ENCODE peak calls at places on chromosomes 13 and 19, in ten cellular contexts. One of them, this sample, is unnamed.
A peak's percentile ranks its signal among the peaks of the same experiment; 100 is the strongest.

GRCh38 chr19:12939292-12939606 is 840 bp downstream of the CALR start:
- DNase-seq in transverse colon: peak; percentile 28
- DNase-seq in stomach: no peak
- DNase-seq in H1: no peak
- DNase-seq in esophagus muscularis mucosa: no peak
- DNase-seq in upper lobe of left lung: no peak
- DNase-seq in SK-N-SH: no peak
- DNase-seq in HepG2: no peak
- DNase-seq in GM12878: no peak
- DNase-seq in sigmoid colon: peak; percentile 78
- DNase-seq in this sample: no peak

GRCh38 chr13:101648766-101649489 is 196.5 kb downstream of the ITGBL1 start:
- DNase-seq in HepG2: no peak
- DNase-seq in GM12878: no peak
- DNase-seq in esophagus muscularis mucosa: no peak
- DNase-seq in H1: no peak
- DNase-seq in sigmoid colon: no peak
- DNase-seq in transverse colon: no peak
- DNase-seq in stomach: no peak
- DNase-seq in upper lobe of left lung: no peak
- DNase-seq in SK-N-SH: no peak
- DNase-seq in this sample: no peak

GRCh38 chr19:28289294-28290063 is 923.5 kb downstream of the UQCRFS1 start:
- DNase-seq in SK-N-SH: peak; percentile 18
- DNase-seq in esophagus muscularis mucosa: no peak
- DNase-seq in transverse colon: peak; percentile 69
- DNase-seq in GM12878: no peak
- DNase-seq in H1: no peak
- DNase-seq in stomach: no peak
- DNase-seq in sigmoid colon: no peak
- DNase-seq in HepG2: no peak
- DNase-seq in upper lobe of left lung: peak; percentile 39
- DNase-seq in this sample: no peak

GRCh38 chr19:55178781-55179569 is 1.1 kb downstream of the SYT5 start:
- DNase-seq in stomach: peak; percentile 69
- DNase-seq in GM12878: peak; percentile 40
- DNase-seq in SK-N-SH: peak; percentile 97
- DNase-seq in upper lobe of left lung: peak; percentile 91
- DNase-seq in sigmoid colon: no peak
- DNase-seq in H1: peak; percentile 95
- DNase-seq in esophagus muscularis mucosa: no peak
- DNase-seq in HepG2: peak; percentile 34
- DNase-seq in transverse colon: peak; percentile 68
- DNase-seq in this sample: no peak

GRCh38 chr19:13120817-13121216 is 2.8 kb downstream of the NACC1 start:
- DNase-seq in stomach: no peak
- DNase-seq in transverse colon: no peak
- DNase-seq in sigmoid colon: no peak
- DNase-seq in SK-N-SH: no peak
- DNase-seq in upper lobe of left lung: no peak
- DNase-seq in GM12878: no peak
- DNase-seq in esophagus muscularis mucosa: no peak
- DNase-seq in HepG2: no peak
- DNase-seq in H1: no peak
- DNase-seq in this sample: no peak

GRCh38 chr19:1395194-1396018 is 5.9 kb downstream of the GAMT start:
- DNase-seq in upper lobe of left lung: peak; percentile 84
- DNase-seq in H1: no peak
- DNase-seq in transverse colon: no peak
- DNase-seq in SK-N-SH: peak; percentile 40
- DNase-seq in stomach: peak; percentile 86
- DNase-seq in GM12878: no peak
- DNase-seq in HepG2: no peak
- DNase-seq in sigmoid colon: no peak
- DNase-seq in esophagus muscularis mucosa: no peak
- DNase-seq in this sample: no peak

GRCh38 chr13:96992633-96993032 is 1.6 kb downstream of the OXGR1 start:
- DNase-seq in esophagus muscularis mucosa: no peak
- DNase-seq in HepG2: no peak
- DNase-seq in H1: no peak
- DNase-seq in SK-N-SH: no peak
- DNase-seq in upper lobe of left lung: no peak
- DNase-seq in sigmoid colon: no peak
- DNase-seq in GM12878: no peak
- DNase-seq in transverse colon: no peak
- DNase-seq in stomach: no peak
- DNase-seq in this sample: no peak

GRCh38 chr19:55679343-55680257 is 4.6 kb downstream of the EPN1 start:
- DNase-seq in sigmoid colon: no peak
- DNase-seq in stomach: no peak
- DNase-seq in HepG2: no peak
- DNase-seq in transverse colon: no peak
- DNase-seq in H1: no peak
- DNase-seq in GM12878: no peak
- DNase-seq in upper lobe of left lung: no peak
- DNase-seq in esophagus muscularis mucosa: no peak
- DNase-seq in SK-N-SH: no peak
- DNase-seq in this sample: no peak

GRCh38 chr13:90281709-90282108 is 1065.8 kb upstream of the MIR17HG start:
- DNase-seq in upper lobe of left lung: no peak
- DNase-seq in H1: no peak
- DNase-seq in GM12878: no peak
- DNase-seq in HepG2: no peak
- DNase-seq in sigmoid colon: no peak
- DNase-seq in stomach: no peak
- DNase-seq in esophagus muscularis mucosa: no peak
- DNase-seq in SK-N-SH: no peak
- DNase-seq in transverse colon: no peak
- DNase-seq in this sample: no peak

DNA sequence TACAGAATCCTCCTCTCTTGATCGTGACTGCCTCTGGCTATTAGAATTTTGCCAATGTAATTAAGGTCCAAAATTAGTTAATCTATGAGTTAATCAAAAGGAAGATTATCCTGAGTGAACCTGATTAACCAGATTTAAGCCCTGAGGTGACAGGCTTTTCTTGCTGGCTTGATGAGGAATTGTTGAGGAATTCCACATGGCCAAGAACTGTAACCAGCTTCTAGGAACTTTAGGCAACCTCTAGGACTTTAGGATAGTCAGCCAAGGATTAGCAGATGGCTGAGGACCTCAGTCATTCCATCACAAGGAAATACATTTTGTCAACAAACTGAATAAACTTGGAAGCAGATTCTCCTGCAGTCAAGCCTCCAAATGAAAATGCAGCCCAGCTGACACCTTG is 84.8 kb downstream of the STOML3 start:
- DNase-seq in HepG2: no peak
- DNase-seq in H1: no peak
- DNase-seq in upper lobe of left lung: no peak
- DNase-seq in SK-N-SH: no peak
- DNase-seq in GM12878: no peak
- DNase-seq in esophagus muscularis mucosa: no peak
- DNase-seq in stomach: no peak
- DNase-seq in transverse colon: no peak
- DNase-seq in sigmoid colon: no peak
- DNase-seq in this sample: no peak
- TF ChIP-seq EP300 in HepG2: no peak
- TF ChIP-seq EP300 in H1: no peak
- TF ChIP-seq EP300 in upper lobe of left lung: no peak
- TF ChIP-seq EP300 in SK-N-SH: no peak
- TF ChIP-seq EP300 in GM12878: no peak
- TF ChIP-seq EP300 in esophagus muscularis mucosa: no peak
- TF ChIP-seq EP300 in stomach: no peak
- TF ChIP-seq EP300 in transverse colon: no peak
- TF ChIP-seq EP300 in sigmoid colon: no peak
- TF ChIP-seq EP300 in this sample: no peak

GRCh38 chr13:99376132-99376531 is 68.9 kb upstream of the GPR183 start:
- DNase-seq in transverse colon: no peak
- DNase-seq in esophagus muscularis mucosa: no peak
- DNase-seq in GM12878: no peak
- DNase-seq in H1: peak; percentile 39
- DNase-seq in sigmoid colon: peak; percentile 66
- DNase-seq in SK-N-SH: no peak
- DNase-seq in HepG2: no peak
- DNase-seq in stomach: no peak
- DNase-seq in upper lobe of left lung: no peak
- DNase-seq in this sample: no peak

GRCh38 chr13:99375806-99376080 is 68.5 kb upstream of the GPR183 start:
- DNase-seq in esophagus muscularis mucosa: no peak
- DNase-seq in HepG2: no peak
- DNase-seq in sigmoid colon: no peak
- DNase-seq in stomach: no peak
- DNase-seq in transverse colon: no peak
- DNase-seq in upper lobe of left lung: no peak
- DNase-seq in H1: peak; percentile 6
- DNase-seq in GM12878: no peak
- DNase-seq in SK-N-SH: no peak
- DNase-seq in this sample: no peak

GRCh38 chr13:99374994-99375805 is 68.0 kb upstream of the GPR183 start:
- DNase-seq in transverse colon: peak; percentile 50
- DNase-seq in upper lobe of left lung: no peak
- DNase-seq in GM12878: no peak
- DNase-seq in HepG2: no peak
- DNase-seq in sigmoid colon: no peak
- DNase-seq in SK-N-SH: no peak
- DNase-seq in esophagus muscularis mucosa: no peak
- DNase-seq in H1: peak; percentile 43
- DNase-seq in stomach: no peak
- DNase-seq in this sample: peak; percentile 79

GRCh38 chr13:99373436-99373835 is 66.2 kb upstream of the GPR183 start:
- DNase-seq in H1: no peak
- DNase-seq in esophagus muscularis mucosa: no peak
- DNase-seq in stomach: no peak
- DNase-seq in HepG2: no peak
- DNase-seq in sigmoid colon: peak; percentile 53
- DNase-seq in upper lobe of left lung: no peak
- DNase-seq in GM12878: no peak
- DNase-seq in SK-N-SH: no peak
- DNase-seq in transverse colon: no peak
- DNase-seq in this sample: no peak

GRCh38 chr13:99374169-99374991 is 67.2 kb upstream of the GPR183 start:
- DNase-seq in H1: no peak
- DNase-seq in upper lobe of left lung: no peak
- DNase-seq in SK-N-SH: no peak
- DNase-seq in stomach: no peak
- DNase-seq in esophagus muscularis mucosa: no peak
- DNase-seq in HepG2: no peak
- DNase-seq in transverse colon: no peak
- DNase-seq in GM12878: no peak
- DNase-seq in sigmoid colon: no peak
- DNase-seq in this sample: no peak
- TF ChIP-seq POLR2AphosphoS5 in H1: no peak
- TF ChIP-seq POLR2AphosphoS5 in upper lobe of left lung: no peak
- TF ChIP-seq POLR2AphosphoS5 in SK-N-SH: no peak
- TF ChIP-seq POLR2AphosphoS5 in stomach: no peak
- TF ChIP-seq POLR2AphosphoS5 in esophagus muscularis mucosa: no peak
- TF ChIP-seq POLR2AphosphoS5 in HepG2: no peak
- TF ChIP-seq POLR2AphosphoS5 in transverse colon: no peak
- TF ChIP-seq POLR2AphosphoS5 in GM12878: no peak
- TF ChIP-seq POLR2AphosphoS5 in sigmoid colon: no peak
- TF ChIP-seq POLR2AphosphoS5 in this sample: no peak

DNA sequence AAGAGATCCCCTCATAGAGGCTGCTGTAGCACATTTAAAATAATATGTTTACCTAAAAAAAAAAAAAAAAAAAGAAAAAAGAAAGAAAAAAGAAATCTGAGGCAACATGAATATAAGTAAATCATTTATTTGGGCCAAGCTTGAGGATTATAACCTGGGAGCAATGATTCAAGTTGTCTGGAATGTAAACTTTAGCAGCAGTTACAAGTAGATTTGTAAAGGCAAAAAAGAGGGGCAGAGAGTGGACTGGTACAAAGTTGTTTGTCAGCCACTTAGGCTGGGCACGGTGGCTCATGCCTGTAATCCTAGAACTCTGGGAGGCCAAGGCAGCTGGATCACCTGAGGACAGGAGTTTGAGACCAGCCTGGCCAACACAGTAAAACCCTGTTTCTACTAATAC is 11.3 kb downstream of the ZNF43 start:
- DNase-seq in SK-N-SH: no peak
- DNase-seq in H1: no peak
- DNase-seq in upper lobe of left lung: no peak
- DNase-seq in HepG2: no peak
- DNase-seq in transverse colon: no peak
- DNase-seq in esophagus muscularis mucosa: no peak
- DNase-seq in GM12878: no peak
- DNase-seq in stomach: no peak
- DNase-seq in sigmoid colon: no peak
- DNase-seq in this sample: no peak
- H3K9me3 ChIP-seq in SK-N-SH: peaks cover 1% of the 10 kb centered on the region
- H3K9me3 ChIP-seq in H1: no peaks in the 10 kb centered on the region
- H3K9me3 ChIP-seq in upper lobe of left lung: peaks cover 41% of the 10 kb centered on the region
- H3K9me3 ChIP-seq in HepG2: peaks cover 42% of the 10 kb centered on the region
- H3K9me3 ChIP-seq in transverse colon: peaks cover 54% of the 10 kb centered on the region
- H3K9me3 ChIP-seq in esophagus muscularis mucosa: no peaks in the 10 kb centered on the region
- H3K9me3 ChIP-seq in GM12878: no peaks in the 10 kb centered on the region
- H3K9me3 ChIP-seq in stomach: no peaks in the 10 kb centered on the region
- H3K9me3 ChIP-seq in sigmoid colon: no peaks in the 10 kb centered on the region
- H3K9me3 ChIP-seq in this sample: peaks cover 9% of the 10 kb centered on the region

GRCh38 chr19:49071860-49072547 is 495 bp downstream of the KCNA7 start:
- DNase-seq in transverse colon: no peak
- DNase-seq in upper lobe of left lung: peak; percentile 86
- DNase-seq in esophagus muscularis mucosa: no peak
- DNase-seq in HepG2: no peak
- DNase-seq in SK-N-SH: peak; percentile 84
- DNase-seq in H1: peak; percentile 95
- DNase-seq in GM12878: no peak
- DNase-seq in stomach: no peak
- DNase-seq in sigmoid colon: no peak
- DNase-seq in this sample: no peak
- TF ChIP-seq EP300 in transverse colon: no peak
- TF ChIP-seq EP300 in upper lobe of left lung: no peak
- TF ChIP-seq EP300 in esophagus muscularis mucosa: no peak
- TF ChIP-seq EP300 in HepG2: no peak
- TF ChIP-seq EP300 in SK-N-SH: no peak
- TF ChIP-seq EP300 in H1: no peak
- TF ChIP-seq EP300 in GM12878: no peak
- TF ChIP-seq EP300 in stomach: no peak
- TF ChIP-seq EP300 in sigmoid colon: no peak
- TF ChIP-seq EP300 in this sample: no peak

This sample was measured in suprapubic skin.